ENCODE peak calls at places on chromosomes 13 and 19, in eight cellular contexts. O is PC-3; N is Peyer's patch; D is effector memory CD4-positive, alpha-beta T cell; X is colonic mucosa; K is cardiac muscle cell; V is mesenchymal stem cell; S is CD4-positive, CD25-positive, alpha-beta regulatory T cell. H is an unnamed sample. For H3K9me3, the result is how much of the 10 kb centered on the place peaks cover.

GRCh38 chr19:41013359-41013758 is 22.3 kb downstream of the CYP2B6 start:
- DNase-seq in X (no peak), D (no peak), O (no peak), V (no peak), K (no peak), S (no peak), N (no peak), H (no peak)

GRCh38 chr19:51681286-51681956 is 11.7 kb upstream of the SPACA6 start:
- DNase-seq in S (no peak), O (peak), D (no peak), N (no peak), K (peak), V (peak), X (no peak), H (no peak)

GRCh38 chr19:51784922-51785690 is 9.9 kb upstream of the FPR3 start:
- DNase-seq in D (no peak), K (peak), X (peak), O (peak), S (peak), N (no peak), V (no peak), H (no peak)

GRCh38 chr19:2302319-2303208 is 5.4 kb downstream of the LINGO3 start:
- DNase-seq in X (no peak), D (no peak), K (peak), S (no peak), V (peak), O (no peak), N (peak), H (no peak)

GRCh38 chr19:2145831-2146241 is 5.5 kb downstream of the AP3D1 start:
- DNase-seq in X (no peak), O (no peak), S (no peak), K (no peak), N (no peak), D (no peak), V (no peak), H (peak)

GRCh38 chr13:94233831-94234230 is 245.7 kb downstream of the DCT start:
- DNase-seq in S (no peak), X (no peak), O (no peak), V (no peak), K (no peak), N (no peak), D (no peak), H (no peak)

GRCh38 chr19:38734426-38735256 is 9.6 kb downstream of the CAPN12 start:
- DNase-seq in S (peak), D (peak), N (peak), V (peak), K (no peak), X (peak), O (peak), H (no peak)

GRCh38 chr19:41391618-41392017 is 5.5 kb downstream of the EXOSC5 start:
- DNase-seq in V (no peak), N (no peak), X (no peak), K (no peak), D (no peak), O (no peak), S (no peak), H (no peak)

GRCh38 chr13:114065926-114066774 is 66.3 kb downstream of the RASA3 start:
- DNase-seq in D (no peak), K (no peak), N (peak), O (no peak), V (no peak), S (peak), X (no peak), H (no peak)

GRCh38 chr19:30003862-30004261 is 61.8 kb downstream of the URI1 start:
- DNase-seq in S (no peak), O (no peak), K (no peak), N (no peak), X (no peak), V (peak), D (no peak), H (no peak)

GRCh38 chr13:29954082-29955043 is 103.9 kb upstream of the UBL3 start:
- DNase-seq in O (no peak), D (peak), V (no peak), S (peak), X (no peak), N (peak), K (no peak), H (no peak)

GRCh38 chr13:79187917-79188699 is 217.9 kb downstream of the RBM26 start:
- DNase-seq in V (no peak), S (no peak), K (no peak), N (no peak), D (no peak), X (no peak), O (no peak), H (no peak)

GRCh38 chr13:68692049-68692448 is 1415.6 kb upstream of the ATXN8OS start:
- DNase-seq in S (no peak), D (no peak), O (no peak), K (no peak), N (no peak), V (no peak), X (no peak), H (no peak)

GRCh38 chr19:6047741-6048231 is 62.5 kb downstream of the RFX2 start:
- DNase-seq in O (peak), X (no peak), K (peak), N (no peak), V (peak), D (no peak), S (no peak), H (no peak)

GRCh38 chr13:100892981-100893380 is 218.4 kb upstream of the TMTC4 start:
- DNase-seq in V (no peak), K (no peak), O (no peak), N (no peak), S (no peak), D (no peak), X (no peak), H (no peak)

GRCh38 chr19:11530432-11530831 is 1.5 kb upstream of the ECSIT start:
- DNase-seq in K (peak), D (no peak), V (peak), X (peak), N (peak), O (peak), S (peak), H (peak)

GRCh38 chr13:95536629-95537241 is 15.8 kb upstream of the CLDN10 start:
- DNase-seq in K (peak), N (no peak), S (peak), D (no peak), V (peak), X (no peak), O (peak), H (no peak)

GRCh38 chr13:76992548-76993001 is 694 bp downstream of the CLN5 start:
- DNase-seq in O (peak), S (no peak), X (peak), D (no peak), V (peak), K (peak), N (peak), H (peak)

GRCh38 chr19:41264581-41265375 is 606 bp downstream of the HNRNPUL1 start:
- DNase-seq in V (peak), S (peak), X (peak), O (peak), K (peak), D (peak), N (peak), H (peak)

GRCh38 chr13:47168086-47168485 is 271.2 kb upstream of the HTR2A start:
- DNase-seq in X (no peak), O (peak), D (no peak), K (peak), S (no peak), V (peak), N (no peak), H (no peak)

GRCh38 chr13:91346062-91346461 is 1.4 kb upstream of the MIR17HG start:
- DNase-seq in K (no peak), V (no peak), S (no peak), X (no peak), O (no peak), D (no peak), N (no peak), H (no peak)

GRCh38 chr13:106432636-106433035 is 102.8 kb downstream of the EFNB2 start:
- DNase-seq in K (peak), X (no peak), N (no peak), S (no peak), V (no peak), O (peak), D (no peak), H (no peak)

GRCh38 chr13:41520016-41520698 is 62.8 kb downstream of the RGCC start:
- DNase-seq in S (no peak), O (no peak), N (no peak), D (no peak), V (no peak), X (no peak), K (no peak), H (no peak)

GRCh38 chr19:30666301-30666803 is 294.2 kb downstream of the ZNF536 start:
- DNase-seq in S (peak), N (no peak), O (peak), X (peak), K (peak), D (no peak), V (peak), H (no peak)

GRCh38 chr13:50796463-50796862 is 47.0 kb downstream of the DLEU7 start:
- DNase-seq in S (no peak), D (no peak), N (no peak), K (no peak), X (no peak), V (no peak), O (no peak), H (no peak)

GRCh38 chr19:17843908-17844490 is 3.8 kb downstream of the JAK3 start:
- DNase-seq in V (no peak), D (no peak), X (no peak), O (no peak), N (no peak), K (no peak), S (no peak), H (no peak)

GRCh38 chr19:17848598-17849292 is 963 bp upstream of the JAK3 start:
- DNase-seq in K (no peak), D (no peak), X (no peak), S (no peak), V (no peak), O (no peak), N (no peak), H (no peak)

GRCh38 chr19:17847538-17848366 is at the start of gene JAK3:
- DNase-seq in O (no peak), N (peak), X (no peak), D (peak), S (peak), K (peak), V (peak), H (no peak)

GRCh38 chr19:17843428-17843827 is 4.4 kb downstream of the JAK3 start:
- DNase-seq in V (no peak), D (no peak), N (no peak), S (no peak), X (no peak), O (no peak), K (no peak), H (no peak)

GRCh38 chr19:17846146-17846545 is 1.6 kb downstream of the JAK3 start:
- DNase-seq in X (no peak), N (peak), S (no peak), V (no peak), O (no peak), D (peak), K (no peak), H (no peak)
- H3K4me3 ChIP-seq in X (no peak), N (peak), S (peak), V (no peak), O (no peak), D (peak), K (no peak), H (no peak)

GRCh38 chr19:58217069-58217481 is 11.6 kb upstream of the ZNF544 start:
- DNase-seq in X (no peak), O (no peak), S (no peak), D (no peak), N (no peak), V (no peak), K (no peak), H (no peak)
- H3K9me3 ChIP-seq in X (under half), O (under half), S (half or more), D (under half), N (under half), V (half or more), K (under half), H (under half)

DNA sequence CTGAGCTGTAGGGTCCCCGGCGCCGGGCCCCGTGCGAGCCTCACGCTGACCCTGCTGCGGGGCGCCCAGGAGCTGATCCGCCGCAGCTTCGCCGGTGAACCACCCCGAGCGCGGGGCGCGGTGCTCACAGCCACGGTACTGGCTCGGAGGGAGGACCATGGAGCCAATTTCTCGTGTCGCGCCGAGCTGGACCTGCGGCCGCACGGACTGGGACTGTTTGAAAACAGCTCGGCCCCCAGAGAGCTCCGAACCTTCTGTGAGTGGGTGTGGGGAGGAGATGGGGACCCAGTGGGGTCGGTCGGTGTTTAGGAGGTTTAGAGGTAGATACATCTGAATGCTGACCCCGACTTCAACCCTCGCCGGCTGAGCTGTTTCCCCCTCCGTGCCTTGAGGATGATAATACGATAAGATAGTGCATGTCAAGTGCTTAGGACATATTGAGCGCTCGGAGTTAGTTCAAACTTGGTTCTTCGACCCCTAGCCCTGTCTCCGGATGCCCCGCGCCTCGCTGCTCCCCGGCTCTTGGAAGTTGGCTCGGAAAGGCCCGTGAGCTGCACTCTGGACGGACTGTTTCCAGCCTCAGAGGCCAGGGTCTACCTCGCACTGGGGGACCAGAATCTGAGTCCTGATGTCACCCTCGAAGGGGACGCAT is 1.9 kb downstream of the ICAM5 start:
- DNase-seq in S (peak), O (no peak), X (no peak), N (no peak), V (no peak), K (no peak), D (no peak), H (no peak)
- H3K4me3 ChIP-seq in S (peak), O (peak), X (peak), N (peak), V (peak), K (peak), D (peak), H (peak)

GRCh38 chr19:34757441-34757840 is 15.6 kb downstream of the ZNF599 start:
- DNase-seq in O (no peak), S (no peak), K (no peak), V (no peak), N (no peak), D (no peak), X (no peak), H (no peak)
- H3K9me3 ChIP-seq in O (under half), S (half or more), K (under half), V (half or more), N (under half), D (under half), X (under half), H (under half)

GRCh38 chr13:110330491-110331001 is 23.5 kb downstream of the COL4A2 start:
- DNase-seq in K (peak), N (no peak), D (no peak), S (no peak), X (no peak), O (no peak), V (no peak), H (no peak)
- H3K4me3 ChIP-seq in K (no peak), N (no peak), D (no peak), S (no peak), X (no peak), O (no peak), V (no peak), H (no peak)

GRCh38 chr13:26987614-26988013 is 184.0 kb downstream of the USP12 start:
- DNase-seq in O (no peak), N (no peak), X (no peak), K (no peak), V (no peak), D (no peak), S (no peak), H (no peak)

GRCh38 chr13:26989261-26990007 is 182.2 kb downstream of the USP12 start:
- DNase-seq in D (no peak), N (no peak), S (no peak), V (no peak), X (no peak), O (no peak), K (no peak), H (no peak)

GRCh38 chr13:26991508-26992181 is 180.0 kb downstream of the USP12 start:
- DNase-seq in K (peak), D (no peak), X (no peak), V (no peak), N (no peak), O (peak), S (no peak), H (no peak)

GRCh38 chr13:26985285-26985878 is 186.2 kb downstream of the USP12 start:
- DNase-seq in K (peak), O (peak), X (peak), S (peak), N (peak), V (peak), D (peak), H (peak)

GRCh38 chr13:26988059-26988769 is 183.4 kb downstream of the USP12 start:
- DNase-seq in S (no peak), N (no peak), K (no peak), D (no peak), V (no peak), O (no peak), X (no peak), H (no peak)
- H3K9me3 ChIP-seq in S (under half), N (under half), K (under half), D (under half), V (under half), O (under half), X (under half), H (under half)

DNA sequence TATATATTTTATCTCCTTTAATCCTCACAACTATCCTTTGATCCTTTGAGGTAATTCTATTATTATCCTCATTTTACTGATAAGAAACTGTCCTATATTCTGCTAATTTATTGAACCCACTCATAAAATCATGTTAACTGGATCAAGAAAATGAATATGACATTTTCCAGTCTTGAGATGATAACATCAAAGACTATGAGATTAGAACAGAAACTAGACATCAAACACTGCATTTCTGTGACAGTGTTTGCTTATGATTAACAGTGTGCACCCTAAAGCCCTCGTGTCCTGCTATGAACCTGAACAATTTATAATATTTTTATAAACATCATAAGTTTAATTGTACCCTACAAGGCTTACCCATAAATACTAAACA is 96.3 kb downstream of the TBC1D4 start:
- DNase-seq in S (peak), V (no peak), O (no peak), X (no peak), K (no peak), N (no peak), D (no peak), H (no peak)
- H3K4me3 ChIP-seq in S (peak), V (no peak), O (no peak), X (no peak), K (no peak), N (no peak), D (no peak), H (no peak)

GRCh38 chr13:19058566-19058965 is 123.1 kb downstream of the TUBA3C start:
- DNase-seq in N (no peak), X (no peak), K (no peak), O (no peak), D (no peak), S (no peak), V (no peak), H (no peak)
- H3K9me3 ChIP-seq in N (under half), X (under half), K (under half), O (under half), D (under half), S (under half), V (under half), H (under half)

H was measured in prostate gland.